ENCODE peak calls at places on chromosome 10, in five cellular contexts. One of them, this sample, is unnamed.

GRCh38 chr10:125985557-125986246 is 89.3 kb downstream of the FANK1 start:
- DNase-seq in smooth muscle cell of the brain vasculature: no peak
- DNase-seq in GDM1: no peak
- DNase-seq in A549: no peak
- DNase-seq in dermis microvascular lymphatic vessel endothelial cell: no peak
- DNase-seq in this sample: no peak

GRCh38 chr10:126975221-126975620 is 70.0 kb downstream of the DOCK1 start:
- DNase-seq in A549: no peak
- DNase-seq in smooth muscle cell of the brain vasculature: no peak
- DNase-seq in GDM1: no peak
- DNase-seq in dermis microvascular lymphatic vessel endothelial cell: no peak
- DNase-seq in this sample: no peak

GRCh38 chr10:87925570-87925969 is 62.1 kb downstream of the PTEN start:
- DNase-seq in dermis microvascular lymphatic vessel endothelial cell: peak; percentile 83
- DNase-seq in A549: no peak
- DNase-seq in smooth muscle cell of the brain vasculature: no peak
- DNase-seq in GDM1: no peak
- DNase-seq in this sample: no peak

GRCh38 chr10:96720422-96721206 is at the start of gene PIK3AP1:
- DNase-seq in smooth muscle cell of the brain vasculature: no peak
- DNase-seq in dermis microvascular lymphatic vessel endothelial cell: no peak
- DNase-seq in GDM1: peak; percentile 67
- DNase-seq in A549: peak; percentile 12
- DNase-seq in this sample: peak; percentile 74

GRCh38 chr10:129579228-129579627 is 112.2 kb downstream of the MGMT start:
- DNase-seq in GDM1: no peak
- DNase-seq in dermis microvascular lymphatic vessel endothelial cell: no peak
- DNase-seq in smooth muscle cell of the brain vasculature: no peak
- DNase-seq in A549: no peak
- DNase-seq in this sample: no peak

GRCh38 chr10:46560952-46561351 is 4.5 kb upstream of the GPRIN2 start:
- DNase-seq in GDM1: no peak
- DNase-seq in A549: no peak
- DNase-seq in smooth muscle cell of the brain vasculature: no peak
- DNase-seq in dermis microvascular lymphatic vessel endothelial cell: no peak
- DNase-seq in this sample: no peak

GRCh38 chr10:9796567-9796966 is 1221.1 kb upstream of the CELF2 start:
- DNase-seq in A549: no peak
- DNase-seq in smooth muscle cell of the brain vasculature: no peak
- DNase-seq in dermis microvascular lymphatic vessel endothelial cell: no peak
- DNase-seq in GDM1: no peak
- DNase-seq in this sample: no peak

GRCh38 chr10:99540673-99541531 is 8.2 kb downstream of the NKX2-3 start:
- DNase-seq in GDM1: no peak
- DNase-seq in smooth muscle cell of the brain vasculature: no peak
- DNase-seq in A549: no peak
- DNase-seq in dermis microvascular lymphatic vessel endothelial cell: no peak
- DNase-seq in this sample: no peak

GRCh38 chr10:48507933-48508830 is 96.7 kb downstream of the ARHGAP22 start:
- DNase-seq in GDM1: no peak
- DNase-seq in A549: no peak
- DNase-seq in smooth muscle cell of the brain vasculature: no peak
- DNase-seq in dermis microvascular lymphatic vessel endothelial cell: peak; percentile 43
- DNase-seq in this sample: peak; percentile 54

GRCh38 chr10:90930971-90931841 is 10.3 kb upstream of the ANKRD1 start:
- DNase-seq in GDM1: peak; percentile 32
- DNase-seq in smooth muscle cell of the brain vasculature: no peak
- DNase-seq in dermis microvascular lymphatic vessel endothelial cell: peak; percentile 90
- DNase-seq in A549: peak; percentile 89
- DNase-seq in this sample: no peak

GRCh38 chr10:9024210-9024609 is 969.7 kb downstream of the GATA3 start:
- DNase-seq in smooth muscle cell of the brain vasculature: no peak
- DNase-seq in A549: no peak
- DNase-seq in dermis microvascular lymphatic vessel endothelial cell: no peak
- DNase-seq in GDM1: no peak
- DNase-seq in this sample: no peak

GRCh38 chr10:22486431-22486830 is 141.1 kb downstream of the SPAG6 start:
- DNase-seq in GDM1: no peak
- DNase-seq in A549: no peak
- DNase-seq in smooth muscle cell of the brain vasculature: no peak
- DNase-seq in dermis microvascular lymphatic vessel endothelial cell: no peak
- DNase-seq in this sample: no peak

GRCh38 chr10:79443338-79444242 is 1.8 kb downstream of the ZCCHC24 start:
- DNase-seq in A549: no peak
- DNase-seq in smooth muscle cell of the brain vasculature: no peak
- DNase-seq in GDM1: no peak
- DNase-seq in dermis microvascular lymphatic vessel endothelial cell: no peak
- DNase-seq in this sample: no peak

GRCh38 chr10:11329055-11329673 is 282.3 kb downstream of the USP6NL start:
- DNase-seq in dermis microvascular lymphatic vessel endothelial cell: no peak
- DNase-seq in smooth muscle cell of the brain vasculature: no peak
- DNase-seq in GDM1: no peak
- DNase-seq in A549: no peak
- DNase-seq in this sample: no peak

GRCh38 chr10:89251417-89252224 is at the start of gene LIPA:
- DNase-seq in A549: peak; percentile 98
- DNase-seq in dermis microvascular lymphatic vessel endothelial cell: peak; percentile 89
- DNase-seq in GDM1: peak; percentile 98
- DNase-seq in smooth muscle cell of the brain vasculature: peak; percentile 94
- DNase-seq in this sample: peak; percentile 98

GRCh38 chr10:125633517-125633999 is 49.4 kb downstream of the TEX36 start:
- DNase-seq in smooth muscle cell of the brain vasculature: no peak
- DNase-seq in dermis microvascular lymphatic vessel endothelial cell: peak; percentile 83
- DNase-seq in GDM1: no peak
- DNase-seq in A549: peak; percentile 60
- DNase-seq in this sample: no peak

GRCh38 chr10:5992398-5992797 is 15.1 kb upstream of the IL15RA start:
- DNase-seq in GDM1: no peak
- DNase-seq in A549: no peak
- DNase-seq in dermis microvascular lymphatic vessel endothelial cell: no peak
- DNase-seq in smooth muscle cell of the brain vasculature: no peak
- DNase-seq in this sample: no peak

GRCh38 chr10:29569778-29570177 is 65.0 kb downstream of the SVIL start:
- DNase-seq in GDM1: no peak
- DNase-seq in smooth muscle cell of the brain vasculature: no peak
- DNase-seq in A549: no peak
- DNase-seq in dermis microvascular lymphatic vessel endothelial cell: no peak
- DNase-seq in this sample: no peak

GRCh38 chr10:70478191-70479160 is at the start of gene PALD1:
- DNase-seq in A549: peak; percentile 61
- DNase-seq in smooth muscle cell of the brain vasculature: no peak
- DNase-seq in GDM1: peak; percentile 72
- DNase-seq in dermis microvascular lymphatic vessel endothelial cell: peak; percentile 61
- DNase-seq in this sample: peak; percentile 88

GRCh38 chr10:76779163-76779820 is 858.3 kb downstream of the KCNMA1 start:
- DNase-seq in A549: no peak
- DNase-seq in GDM1: no peak
- DNase-seq in smooth muscle cell of the brain vasculature: peak; percentile 61
- DNase-seq in dermis microvascular lymphatic vessel endothelial cell: no peak
- DNase-seq in this sample: no peak

GRCh38 chr10:59991661-59992060 is 85.3 kb upstream of the CCDC6 start:
- DNase-seq in A549: peak; percentile 80
- DNase-seq in smooth muscle cell of the brain vasculature: no peak
- DNase-seq in GDM1: peak; percentile 43
- DNase-seq in dermis microvascular lymphatic vessel endothelial cell: peak; percentile 29
- DNase-seq in this sample: peak; percentile 90

GRCh38 chr10:93815304-93816091 is 57.8 kb downstream of the LGI1 start:
- DNase-seq in GDM1: no peak
- DNase-seq in A549: no peak
- DNase-seq in smooth muscle cell of the brain vasculature: no peak
- DNase-seq in dermis microvascular lymphatic vessel endothelial cell: no peak
- DNase-seq in this sample: no peak